ENCODE peak calls at places on chromosomes 7 and 10, in four cellular contexts. Y is endothelial cell of umbilical vein, Z is GM12878, K is K562. T is an unnamed sample. For H4K20me1, the result is how much of the 10 kb centered on the place peaks cover.

GRCh38 chr10:125399289-125399688 is 238.9 kb upstream of the CTBP2 start:
- DNase-seq in Y (no peak), Z (no peak), K (no peak), T (no peak)

GRCh38 chr10:2619472-2619871 is 447.9 kb upstream of the PFKP start:
- DNase-seq in Y (no peak), Z (no peak), K (peak), T (no peak)

GRCh38 chr7:106179256-106179655 is 67.1 kb upstream of the SYPL1 start:
- DNase-seq in Y (no peak), Z (no peak), K (no peak), T (no peak)

GRCh38 chr7:138075350-138075749 is 909 bp upstream of the AKR1D1 start:
- DNase-seq in Y (no peak), Z (no peak), K (no peak), T (no peak)

GRCh38 chr10:68208424-68209042 is 23.4 kb downstream of the ATOH7 start:
- DNase-seq in Y (peak), Z (peak), K (no peak), T (peak)

GRCh38 chr7:1555046-1555812 is 776 bp downstream of the TMEM184A start:
- DNase-seq in Y (peak), Z (no peak), K (peak), T (peak)

GRCh38 chr7:121714559-121715303 is 158.2 kb upstream of the PTPRZ1 start:
- DNase-seq in Y (no peak), Z (no peak), K (no peak), T (no peak)

GRCh38 chr7:50356212-50356944 is 51.9 kb downstream of the IKZF1 start:
- DNase-seq in Y (no peak), Z (no peak), K (peak), T (no peak)

GRCh38 chr7:5429857-5430611 is 6.4 kb upstream of the TNRC18 start:
- DNase-seq in Y (no peak), Z (no peak), K (no peak), T (peak)

GRCh38 chr10:14131261-14131960 is 199.3 kb downstream of the FRMD4A start:
- DNase-seq in Y (no peak), Z (no peak), K (peak), T (no peak)

GRCh38 chr7:45020915-45021314 is 20.9 kb downstream of the CCM2 start:
- DNase-seq in Y (no peak), Z (no peak), K (no peak), T (no peak)

GRCh38 chr10:78769526-78769925 is 299.2 kb upstream of the ZMIZ1 start:
- DNase-seq in Y (no peak), Z (no peak), K (no peak), T (no peak)

GRCh38 chr7:40001649-40002048 is 51.6 kb downstream of the CDK13 start:
- DNase-seq in Y (no peak), Z (no peak), K (no peak), T (no peak)

GRCh38 chr7:91424372-91424771 is 160.1 kb downstream of the FZD1 start:
- DNase-seq in Y (peak), Z (no peak), K (no peak), T (no peak)

GRCh38 chr7:27235387-27236052 is 7.1 kb upstream of the EVX1 start:
- DNase-seq in Y (no peak), Z (no peak), K (peak), T (no peak)

GRCh38 chr7:128236924-128237586 is 4.0 kb upstream of the LEP start:
- DNase-seq in Y (peak), Z (peak), K (no peak), T (peak)

GRCh38 chr7:14321947-14322346 is 332.5 kb upstream of the ETV1 start:
- DNase-seq in Y (no peak), Z (no peak), K (no peak), T (no peak)

GRCh38 chr10:17472481-17473227 is 18.3 kb upstream of the ST8SIA6 start:
- DNase-seq in Y (no peak), Z (no peak), K (no peak), T (no peak)

GRCh38 chr10:117503170-117503885 is 39.2 kb upstream of the EMX2 start:
- DNase-seq in Y (no peak), Z (no peak), K (no peak), T (no peak)

GRCh38 chr10:22612316-22612715 is 102.1 kb downstream of the PIP4K2A start:
- DNase-seq in Y (no peak), Z (no peak), K (no peak), T (no peak)

GRCh38 chr7:126185959-126186580 is 1066.7 kb downstream of the GRM8 start:
- DNase-seq in Y (no peak), Z (no peak), K (no peak), T (no peak)

GRCh38 chr7:78018541-78019456 is 220.2 kb downstream of the PHTF2 start:
- DNase-seq in Y (peak), Z (no peak), K (no peak), T (peak)

GRCh38 chr7:151012921-151013347 is 11.4 kb downstream of the ATG9B start:
- DNase-seq in Y (no peak), Z (no peak), K (peak), T (no peak)

GRCh38 chr10:33209777-33210176 is 124.7 kb downstream of the NRP1 start:
- DNase-seq in Y (no peak), Z (no peak), K (no peak), T (no peak)

GRCh38 chr10:35940067-35940989 is 298.2 kb upstream of the FZD8 start:
- DNase-seq in Y (no peak), Z (no peak), K (no peak), T (peak)

GRCh38 chr10:15245530-15245929 is 77.0 kb upstream of the NMT2 start:
- DNase-seq in Y (peak), Z (no peak), K (peak), T (no peak)

GRCh38 chr7:133782470-133782869 is 344.7 kb upstream of the LRGUK start:
- DNase-seq in Y (no peak), Z (no peak), K (no peak), T (no peak)

GRCh38 chr7:123723913-123724312 is 24.9 kb downstream of the WASL start:
- DNase-seq in Y (no peak), Z (no peak), K (no peak), T (no peak)

GRCh38 chr7:70317356-70317755 is 719.1 kb downstream of the AUTS2 start:
- DNase-seq in Y (no peak), Z (no peak), K (no peak), T (no peak)

GRCh38 chr10:13450078-13450477 is 78.7 kb downstream of the BEND7 start:
- DNase-seq in Y (no peak), Z (no peak), K (no peak), T (peak)

GRCh38 chr10:92627845-92628480 is 35.0 kb downstream of the KIF11 start:
- DNase-seq in Y (peak), Z (no peak), K (no peak), T (no peak)
- TF ChIP-seq FOS in Y (no peak), Z (no peak), K (no peak), T (no peak)

DNA sequence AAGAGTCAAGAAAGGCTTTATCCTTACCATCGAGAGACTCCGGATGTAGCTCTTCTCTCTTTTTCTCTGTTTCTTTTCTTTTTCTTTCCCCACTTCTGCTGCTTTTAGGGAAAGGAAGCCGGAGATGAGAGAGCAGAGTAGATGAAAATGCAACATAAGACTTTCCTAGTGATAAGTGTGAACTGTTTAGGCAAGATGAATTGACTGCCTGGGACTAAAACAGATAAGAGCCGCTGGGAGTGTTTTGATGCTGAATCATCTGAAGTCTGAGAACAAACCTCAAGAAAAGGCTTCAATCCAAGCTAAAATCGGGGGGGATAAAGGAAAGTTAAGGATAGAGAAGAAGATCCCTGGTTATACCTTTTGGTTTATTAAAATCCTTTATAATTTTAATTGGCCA is 69.1 kb downstream of the TAF3 start:
- DNase-seq in Y (peak), Z (no peak), K (no peak), T (peak)
- H4K20me1 ChIP-seq in Y (under half), Z (under half), K (under half), T (under half)

DNA sequence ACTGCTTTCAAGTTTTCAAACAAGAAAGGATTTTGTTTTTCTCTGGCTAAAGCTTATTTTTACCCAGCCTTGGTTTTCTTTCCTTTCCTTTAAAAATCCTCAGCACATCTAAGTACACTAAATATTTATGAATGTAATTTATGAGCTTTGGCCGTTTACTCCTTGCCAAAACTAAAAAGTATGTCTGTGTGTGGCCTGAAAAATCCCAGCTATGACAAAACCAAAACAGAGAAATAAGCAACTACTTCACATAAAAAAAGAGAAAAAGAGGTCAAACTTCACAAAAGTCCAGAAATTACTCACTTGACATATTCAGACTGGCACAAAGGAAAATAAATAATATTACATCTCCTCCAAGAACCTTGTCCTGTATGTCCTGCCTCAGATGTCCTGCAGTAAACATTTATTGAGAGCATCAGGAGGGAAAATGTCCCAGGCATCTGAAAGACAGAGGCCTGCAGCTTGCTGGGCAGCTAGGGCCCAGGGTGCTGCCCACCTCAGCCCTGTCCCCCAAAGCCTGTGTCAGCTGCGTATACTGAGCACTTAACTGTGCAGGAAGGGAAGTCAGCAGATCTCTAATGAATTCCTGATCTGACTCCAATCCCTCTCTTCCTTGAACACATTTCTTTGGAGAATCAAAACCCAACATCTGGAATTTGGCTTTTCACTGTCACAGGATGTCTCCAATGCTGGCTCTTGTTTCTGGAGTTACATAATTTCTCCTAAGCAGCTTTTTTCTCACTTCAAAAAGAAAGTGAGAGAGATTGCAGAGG is 364.9 kb upstream of the NFE2L3 start:
- DNase-seq in Y (no peak), Z (no peak), K (no peak), T (no peak)
- TF ChIP-seq FOS in Y (no peak), Z (no peak), K (no peak), T (no peak)

GRCh38 chr7:7984424-7984823 is 15.8 kb downstream of the GLCCI1 start:
- DNase-seq in Y (no peak), Z (no peak), K (no peak), T (no peak)
- H4K20me1 ChIP-seq in Y (under half), Z (under half), K (under half), T (under half)

GRCh38 chr7:131173148-131173890 is 154.4 kb upstream of the MKLN1 start:
- DNase-seq in Y (no peak), Z (no peak), K (no peak), T (peak)
- TF ChIP-seq FOS in Y (no peak), Z (no peak), K (no peak), T (no peak)

GRCh38 chr10:96691761-96692160 is 28.6 kb downstream of the PIK3AP1 start:
- DNase-seq in Y (no peak), Z (no peak), K (no peak), T (no peak)
- H4K20me1 ChIP-seq in Y (under half), Z (under half), K (under half), T (under half)

T was measured in IMR-90.